ENCODE peak calls at places on chromosomes 7 and 10, in nine cellular contexts. H is stimulated activated CD4-positive, alpha-beta T cell treated with anti-CD3 and anti-CD28 coated beads, Interleukin-12 subunit alpha, Interleukin-12 subunit beta, amount 100 ng/mL, for 4 hours; K is stimulated activated CD8-positive, alpha-beta memory T cell treated with anti-CD3 and anti-CD28 coated beads, Interleukin-15, amount 100 ng/mL, for 4 hours; G is renal cortical epithelial cell; D is astrocyte of the spinal cord; F is Jurkat, Clone E6-1; M is mesendoderm; C is effector memory CD8-positive, alpha-beta T cell; B is NCI-H460. X is an unnamed sample.

GRCh38 chr7:2775376-2775775 is 68.7 kb downstream of the GNA12 start:
- DNase-seq in H (no peak), K (no peak), G (no peak), D (no peak), F (no peak), M (no peak), C (no peak), B (no peak), X (no peak)

GRCh38 chr7:15855726-15856125 is 169.2 kb upstream of the MEOX2 start:
- DNase-seq in H (no peak), K (no peak), G (no peak), D (no peak), F (no peak), M (peak; percentile 10), C (no peak), B (no peak), X (no peak)

GRCh38 chr10:113272511-113272910 is 280.3 kb upstream of the HABP2 start:
- DNase-seq in H (no peak), K (no peak), G (no peak), D (no peak), F (no peak), M (no peak), C (no peak), B (no peak), X (no peak)

GRCh38 chr7:100247152-100247757 is 27.5 kb downstream of the PVRIG start:
- DNase-seq in H (no peak), K (no peak), G (peak; percentile 80), D (peak; percentile 83), F (no peak), M (peak; percentile 95), C (no peak), B (peak; percentile 85), X (peak; percentile 69)

GRCh38 chr7:28688651-28689050 is 269.5 kb downstream of the TRIL start:
- DNase-seq in H (no peak), K (no peak), G (peak; percentile 57), D (peak; percentile 74), F (no peak), M (no peak), C (no peak), B (no peak), X (no peak)

GRCh38 chr10:89744021-89744420 is 42.6 kb downstream of the KIF20B start:
- DNase-seq in H (no peak), K (no peak), G (peak; percentile 44), D (peak; percentile 37), F (no peak), M (no peak), C (no peak), B (no peak), X (no peak)

GRCh38 chr7:12244129-12244528 is 33.0 kb downstream of the TMEM106B start:
- DNase-seq in H (no peak), K (no peak), G (peak; percentile 19), D (peak; percentile 22), F (no peak), M (peak; percentile 86), C (no peak), B (peak; percentile 40), X (peak; percentile 9)

GRCh38 chr10:29881811-29882210 is 177.6 kb downstream of the JCAD start:
- DNase-seq in H (no peak), K (no peak), G (no peak), D (no peak), F (no peak), M (no peak), C (no peak), B (no peak), X (no peak)

GRCh38 chr7:108294595-108294994 is 161.6 kb downstream of the NRCAM start:
- DNase-seq in H (no peak), K (no peak), G (no peak), D (no peak), F (no peak), M (no peak), C (no peak), B (no peak), X (peak; percentile 48)

GRCh38 chr10:34955391-34955790 is 134.8 kb downstream of the CUL2 start:
- DNase-seq in H (no peak), K (no peak), G (peak; percentile 83), D (no peak), F (no peak), M (no peak), C (no peak), B (no peak), X (no peak)

GRCh38 chr7:105992888-105993287 is 29.8 kb downstream of the CDHR3 start:
- DNase-seq in H (no peak), K (no peak), G (no peak), D (no peak), F (peak; percentile 87), M (no peak), C (no peak), B (no peak), X (no peak)

GRCh38 chr7:51121945-51122425 is 194.6 kb downstream of the COBL start:
- DNase-seq in H (no peak), K (no peak), G (peak; percentile 9), D (no peak), F (peak; percentile 85), M (peak; percentile 71), C (no peak), B (no peak), X (no peak)

GRCh38 chr7:142063551-142064442 is 47.7 kb upstream of the MGAM2 start:
- DNase-seq in H (no peak), K (no peak), G (no peak), D (no peak), F (no peak), M (no peak), C (no peak), B (no peak), X (no peak)

GRCh38 chr10:6649903-6650302 is 69.8 kb upstream of the PRKCQ start:
- DNase-seq in H (no peak), K (no peak), G (peak; percentile 86), D (no peak), F (no peak), M (no peak), C (no peak), B (no peak), X (no peak)

GRCh38 chr10:33126118-33126517 is 168.1 kb upstream of the ITGB1 start:
- DNase-seq in H (no peak), K (no peak), G (no peak), D (peak; percentile 33), F (peak; percentile 93), M (peak; percentile 54), C (peak; percentile 31), B (no peak), X (no peak)

GRCh38 chr7:82713506-82713905 is 269.9 kb upstream of the CACNA2D1 start:
- DNase-seq in H (no peak), K (no peak), G (no peak), D (no peak), F (no peak), M (peak; percentile 65), C (no peak), B (no peak), X (no peak)

GRCh38 chr10:130244031-130244927 is 108.1 kb downstream of the GLRX3 start:
- DNase-seq in H (no peak), K (no peak), G (no peak), D (no peak), F (no peak), M (no peak), C (no peak), B (no peak), X (no peak)

GRCh38 chr10:70578371-70578947 is 24.1 kb downstream of the PRF1 start:
- DNase-seq in H (peak; percentile 43), K (peak; percentile 66), G (peak; percentile 99), D (peak; percentile 98), F (peak; percentile 87), M (no peak), C (peak; percentile 58), B (no peak), X (no peak)

GRCh38 chr10:52752801-52753437 is 19.7 kb downstream of the MBL2 start:
- DNase-seq in H (no peak), K (no peak), G (no peak), D (no peak), F (no peak), M (no peak), C (no peak), B (no peak), X (no peak)

GRCh38 chr10:36671607-36672006 is 453.8 kb upstream of the ANKRD30A start:
- DNase-seq in H (no peak), K (no peak), G (no peak), D (peak; percentile 78), F (no peak), M (no peak), C (no peak), B (peak; percentile 5), X (no peak)

GRCh38 chr7:5429857-5430611 is 6.4 kb upstream of the TNRC18 start:
- DNase-seq in H (no peak), K (no peak), G (peak; percentile 42), D (no peak), F (no peak), M (peak; percentile 48), C (no peak), B (no peak), X (no peak)

GRCh38 chr10:78000956-78001472 is 28.3 kb downstream of the POLR3A start:
- DNase-seq in H (no peak), K (no peak), G (no peak), D (no peak), F (no peak), M (peak; percentile 6), C (no peak), B (no peak), X (no peak)

GRCh38 chr7:77235280-77235679 is 35.7 kb upstream of the FGL2 start:
- DNase-seq in H (no peak), K (no peak), G (peak; percentile 72), D (no peak), F (no peak), M (no peak), C (no peak), B (no peak), X (no peak)

GRCh38 chr10:8058274-8059111 is 4.0 kb downstream of the GATA3 start:
- DNase-seq in H (no peak), K (no peak), G (no peak), D (no peak), F (no peak), M (no peak), C (no peak), B (no peak), X (no peak)

GRCh38 chr10:27723436-27723835 is 22.2 kb downstream of the MKX start:
- DNase-seq in H (no peak), K (no peak), G (no peak), D (peak; percentile 24), F (no peak), M (peak; percentile 63), C (no peak), B (no peak), X (no peak)

GRCh38 chr7:19663816-19664531 is 44.9 kb downstream of the POLR1F start:
- DNase-seq in H (no peak), K (no peak), G (no peak), D (no peak), F (no peak), M (no peak), C (no peak), B (peak; percentile 12), X (peak; percentile 71)

GRCh38 chr10:35822316-35822715 is 180.2 kb upstream of the FZD8 start:
- DNase-seq in H (no peak), K (no peak), G (peak; percentile 86), D (peak; percentile 64), F (no peak), M (peak; percentile 97), C (no peak), B (no peak), X (no peak)

GRCh38 chr10:132645630-132646442 is 108.2 kb downstream of the INPP5A start:
- DNase-seq in H (no peak), K (no peak), G (no peak), D (no peak), F (no peak), M (no peak), C (no peak), B (no peak), X (no peak)

GRCh38 chr7:155962191-155962967 is 150.1 kb upstream of the SHH start:
- DNase-seq in H (peak; percentile 15), K (no peak), G (peak; percentile 97), D (peak; percentile 78), F (no peak), M (no peak), C (no peak), B (peak; percentile 92), X (no peak)

GRCh38 chr7:37925620-37926019 is 5.2 kb downstream of the EPDR1 start:
- DNase-seq in H (no peak), K (no peak), G (no peak), D (no peak), F (no peak), M (no peak), C (no peak), B (no peak), X (no peak)

GRCh38 chr7:151245360-151246160 is 2.9 kb downstream of the SMARCD3 start:
- DNase-seq in H (peak; percentile 57), K (no peak), G (no peak), D (no peak), F (no peak), M (peak; percentile 49), C (peak; percentile 59), B (no peak), X (peak; percentile 21)

X was measured in COR-L47.